ENCODE peak calls at places on chromosomes 5 and 9, in five cellular contexts. E is upper lobe of right lung; W is activated CD4-positive, alpha-beta T cell treated with anti-CD3 and anti-CD28 coated beads for 36 hours; N is ELR; D is ELF-1. R is an unnamed sample.

GRCh38 chr9:20040991-20041606 is 252.3 kb upstream of the SLC24A2 start:
- DNase-seq in E (no peak), W (no peak), N (no peak), D (no peak), R (no peak)

GRCh38 chr9:21294325-21294724 is 10.8 kb downstream of the IFNA5 start:
- DNase-seq in E (no peak), W (no peak), N (peak; percentile 66), D (no peak), R (peak; percentile 83)

GRCh38 chr5:15806613-15807012 is 306.6 kb downstream of the FBXL7 start:
- DNase-seq in E (no peak), W (no peak), N (no peak), D (no peak), R (no peak)

GRCh38 chr9:38385896-38386295 is 6.6 kb upstream of the ALDH1B1 start:
- DNase-seq in E (no peak), W (no peak), N (no peak), D (no peak), R (no peak)

GRCh38 chr5:65693121-65693520 is 28.8 kb downstream of the SGTB start:
- DNase-seq in E (no peak), W (no peak), N (no peak), D (no peak), R (no peak)

GRCh38 chr5:54090495-54091084 is 219.8 kb downstream of the ARL15 start:
- DNase-seq in E (no peak), W (no peak), N (peak; percentile 85), D (no peak), R (peak; percentile 23)

GRCh38 chr5:62260510-62260909 is 45.5 kb upstream of the KIF2A start:
- DNase-seq in E (no peak), W (no peak), N (no peak), D (no peak), R (no peak)

GRCh38 chr5:15132816-15133405 is 261.3 kb upstream of the ANKH start:
- DNase-seq in E (no peak), W (no peak), N (no peak), D (no peak), R (no peak)

GRCh38 chr5:45695011-45695667 is 1.0 kb downstream of the HCN1 start:
- DNase-seq in E (no peak), W (peak; percentile 5), N (no peak), D (peak; percentile 48), R (no peak)

GRCh38 chr9:110130791-110131416 is 77.1 kb downstream of the C9orf152 start:
- DNase-seq in E (no peak), W (no peak), N (no peak), D (peak; percentile 74), R (no peak)

GRCh38 chr5:68839019-68839552 is 254.7 kb upstream of the SLC30A5 start:
- DNase-seq in E (no peak), W (no peak), N (no peak), D (no peak), R (peak; percentile 13)

GRCh38 chr9:88544245-88544644 is 9.3 kb downstream of the NXNL2 start:
- DNase-seq in E (no peak), W (no peak), N (no peak), D (no peak), R (no peak)

R was measured in PC-3.